ENCODE peak calls at places on chromosomes 16 and 17, in seven cellular contexts. One of them, this sample, is unnamed.

GRCh38 chr16:19245326-19245925 is 40.1 kb upstream of the CLEC19A start:
- DNase-seq in OCI-LY7: no peak
- DNase-seq in PC-9: no peak
- DNase-seq in PC-3: no peak
- DNase-seq in neuronal stem cell: no peak
- DNase-seq in K562: no peak
- DNase-seq in mesenchymal stem cell: no peak
- DNase-seq in this sample: no peak

GRCh38 chr17:70271672-70272071 is 102.3 kb downstream of the KCNJ2 start:
- DNase-seq in mesenchymal stem cell: no peak
- DNase-seq in K562: no peak
- DNase-seq in OCI-LY7: no peak
- DNase-seq in PC-3: peak
- DNase-seq in neuronal stem cell: no peak
- DNase-seq in PC-9: no peak
- DNase-seq in this sample: no peak

GRCh38 chr16:685967-686366 is 1.8 kb upstream of the JMJD8 start:
- DNase-seq in OCI-LY7: no peak
- DNase-seq in K562: no peak
- DNase-seq in PC-9: peak
- DNase-seq in mesenchymal stem cell: peak
- DNase-seq in neuronal stem cell: no peak
- DNase-seq in PC-3: peak
- DNase-seq in this sample: peak

GRCh38 chr16:9318764-9319163 is 227.3 kb downstream of the HAPSTR1 start:
- DNase-seq in K562: peak
- DNase-seq in PC-9: no peak
- DNase-seq in mesenchymal stem cell: no peak
- DNase-seq in OCI-LY7: peak
- DNase-seq in PC-3: no peak
- DNase-seq in neuronal stem cell: no peak
- DNase-seq in this sample: no peak

GRCh38 chr16:66495440-66495839 is 54.5 kb downstream of the TK2 start:
- DNase-seq in PC-3: no peak
- DNase-seq in neuronal stem cell: no peak
- DNase-seq in OCI-LY7: no peak
- DNase-seq in mesenchymal stem cell: no peak
- DNase-seq in K562: no peak
- DNase-seq in PC-9: no peak
- DNase-seq in this sample: no peak

GRCh38 chr17:19002191-19002590 is 2.4 kb downstream of the FAM83G start:
- DNase-seq in PC-3: no peak
- DNase-seq in K562: no peak
- DNase-seq in OCI-LY7: no peak
- DNase-seq in neuronal stem cell: no peak
- DNase-seq in PC-9: no peak
- DNase-seq in mesenchymal stem cell: no peak
- DNase-seq in this sample: no peak

GRCh38 chr17:28579526-28579925 is 2.8 kb upstream of the ALDOC start:
- DNase-seq in K562: no peak
- DNase-seq in neuronal stem cell: no peak
- DNase-seq in PC-9: no peak
- DNase-seq in mesenchymal stem cell: no peak
- DNase-seq in OCI-LY7: no peak
- DNase-seq in PC-3: no peak
- DNase-seq in this sample: no peak

GRCh38 chr16:87834668-87835473 is 34.4 kb downstream of the SLC7A5 start:
- DNase-seq in neuronal stem cell: no peak
- DNase-seq in OCI-LY7: no peak
- DNase-seq in K562: no peak
- DNase-seq in PC-9: peak
- DNase-seq in mesenchymal stem cell: no peak
- DNase-seq in PC-3: no peak
- DNase-seq in this sample: peak

GRCh38 chr17:76562734-76563148 is 22.9 kb downstream of the PRCD start:
- DNase-seq in PC-9: no peak
- DNase-seq in PC-3: peak
- DNase-seq in OCI-LY7: no peak
- DNase-seq in mesenchymal stem cell: peak
- DNase-seq in K562: peak
- DNase-seq in neuronal stem cell: no peak
- DNase-seq in this sample: peak

GRCh38 chr17:47736501-47737211 is 3.6 kb downstream of the TBX21 start:
- DNase-seq in mesenchymal stem cell: no peak
- DNase-seq in K562: no peak
- DNase-seq in PC-9: no peak
- DNase-seq in neuronal stem cell: no peak
- DNase-seq in OCI-LY7: no peak
- DNase-seq in PC-3: no peak
- DNase-seq in this sample: no peak

GRCh38 chr16:83113317-83113716 is 486.5 kb downstream of the CDH13 start:
- DNase-seq in PC-3: no peak
- DNase-seq in K562: no peak
- DNase-seq in mesenchymal stem cell: no peak
- DNase-seq in PC-9: no peak
- DNase-seq in OCI-LY7: peak
- DNase-seq in neuronal stem cell: peak
- DNase-seq in this sample: peak

GRCh38 chr17:36593651-36594316 is 2.1 kb downstream of the DHRS11 start:
- DNase-seq in mesenchymal stem cell: no peak
- DNase-seq in neuronal stem cell: no peak
- DNase-seq in OCI-LY7: no peak
- DNase-seq in K562: no peak
- DNase-seq in PC-9: peak
- DNase-seq in PC-3: peak
- DNase-seq in this sample: peak

GRCh38 chr17:29158515-29159275 is 21.5 kb downstream of the MYO18A start:
- DNase-seq in OCI-LY7: no peak
- DNase-seq in neuronal stem cell: no peak
- DNase-seq in K562: no peak
- DNase-seq in PC-3: no peak
- DNase-seq in mesenchymal stem cell: peak
- DNase-seq in PC-9: peak
- DNase-seq in this sample: peak

GRCh38 chr17:79572136-79572915 is 38.5 kb downstream of the RBFOX3 start:
- DNase-seq in K562: no peak
- DNase-seq in PC-3: no peak
- DNase-seq in mesenchymal stem cell: no peak
- DNase-seq in OCI-LY7: no peak
- DNase-seq in neuronal stem cell: no peak
- DNase-seq in PC-9: no peak
- DNase-seq in this sample: no peak

GRCh38 chr17:57666946-57667345 is 78.2 kb downstream of the CCDC182 start:
- DNase-seq in mesenchymal stem cell: no peak
- DNase-seq in PC-3: no peak
- DNase-seq in K562: no peak
- DNase-seq in neuronal stem cell: no peak
- DNase-seq in PC-9: no peak
- DNase-seq in OCI-LY7: no peak
- DNase-seq in this sample: no peak

GRCh38 chr17:27475070-27475673 is 18.9 kb downstream of the KSR1 start:
- DNase-seq in K562: no peak
- DNase-seq in PC-3: no peak
- DNase-seq in OCI-LY7: no peak
- DNase-seq in PC-9: no peak
- DNase-seq in neuronal stem cell: no peak
- DNase-seq in mesenchymal stem cell: no peak
- DNase-seq in this sample: no peak

GRCh38 chr17:61065263-61065773 is 334.3 kb upstream of the TBX2 start:
- DNase-seq in neuronal stem cell: no peak
- DNase-seq in PC-9: no peak
- DNase-seq in OCI-LY7: no peak
- DNase-seq in PC-3: no peak
- DNase-seq in K562: no peak
- DNase-seq in mesenchymal stem cell: peak
- DNase-seq in this sample: peak

GRCh38 chr17:69547947-69548346 is 133.4 kb downstream of the MAP2K6 start:
- DNase-seq in neuronal stem cell: no peak
- DNase-seq in PC-9: no peak
- DNase-seq in mesenchymal stem cell: no peak
- DNase-seq in K562: no peak
- DNase-seq in OCI-LY7: no peak
- DNase-seq in PC-3: no peak
- DNase-seq in this sample: no peak

GRCh38 chr16:31183432-31184428 is 3.8 kb downstream of the FUS start:
- DNase-seq in K562: no peak
- DNase-seq in neuronal stem cell: no peak
- DNase-seq in PC-3: no peak
- DNase-seq in PC-9: no peak
- DNase-seq in mesenchymal stem cell: peak
- DNase-seq in OCI-LY7: no peak
- DNase-seq in this sample: no peak

GRCh38 chr17:78706271-78706915 is 75.7 kb downstream of the CYTH1 start:
- DNase-seq in mesenchymal stem cell: no peak
- DNase-seq in PC-3: peak
- DNase-seq in PC-9: peak
- DNase-seq in K562: no peak
- DNase-seq in neuronal stem cell: no peak
- DNase-seq in OCI-LY7: peak
- DNase-seq in this sample: peak

GRCh38 chr16:1546430-1546829 is 13.0 kb downstream of the TMEM204 start:
- DNase-seq in OCI-LY7: no peak
- DNase-seq in neuronal stem cell: no peak
- DNase-seq in PC-3: no peak
- DNase-seq in mesenchymal stem cell: no peak
- DNase-seq in K562: no peak
- DNase-seq in PC-9: no peak
- DNase-seq in this sample: no peak

GRCh38 chr16:4846503-4846900 is 586 bp downstream of the GLYR1 start:
- DNase-seq in mesenchymal stem cell: peak
- DNase-seq in PC-9: peak
- DNase-seq in PC-3: peak
- DNase-seq in OCI-LY7: peak
- DNase-seq in neuronal stem cell: no peak
- DNase-seq in K562: peak
- DNase-seq in this sample: peak

GRCh38 chr16:15434425-15435215 is at the start of gene BMERB1:
- DNase-seq in OCI-LY7: no peak
- DNase-seq in PC-3: peak
- DNase-seq in neuronal stem cell: peak
- DNase-seq in K562: no peak
- DNase-seq in mesenchymal stem cell: peak
- DNase-seq in PC-9: peak
- DNase-seq in this sample: peak

GRCh38 chr17:606501-607243 is 108.0 kb downstream of the VPS53 start:
- DNase-seq in K562: no peak
- DNase-seq in neuronal stem cell: no peak
- DNase-seq in OCI-LY7: no peak
- DNase-seq in mesenchymal stem cell: peak
- DNase-seq in PC-3: no peak
- DNase-seq in PC-9: no peak
- DNase-seq in this sample: peak

GRCh38 chr17:40540448-40540847 is 24.8 kb downstream of the CCR7 start:
- DNase-seq in mesenchymal stem cell: no peak
- DNase-seq in PC-3: no peak
- DNase-seq in K562: no peak
- DNase-seq in PC-9: no peak
- DNase-seq in neuronal stem cell: no peak
- DNase-seq in OCI-LY7: no peak
- DNase-seq in this sample: no peak

GRCh38 chr17:74830861-74831260 is 28.8 kb downstream of the GRIN2C start:
- DNase-seq in OCI-LY7: no peak
- DNase-seq in mesenchymal stem cell: no peak
- DNase-seq in PC-3: no peak
- DNase-seq in neuronal stem cell: no peak
- DNase-seq in K562: no peak
- DNase-seq in PC-9: no peak
- DNase-seq in this sample: no peak

GRCh38 chr17:66684716-66685115 is 150.2 kb upstream of the CACNG5 start:
- DNase-seq in OCI-LY7: no peak
- DNase-seq in PC-9: no peak
- DNase-seq in K562: no peak
- DNase-seq in PC-3: no peak
- DNase-seq in neuronal stem cell: no peak
- DNase-seq in mesenchymal stem cell: no peak
- DNase-seq in this sample: no peak
- H2AFZ ChIP-seq in OCI-LY7: no peak
- H2AFZ ChIP-seq in PC-9: no peak
- H2AFZ ChIP-seq in K562: no peak
- H2AFZ ChIP-seq in PC-3: no peak
- H2AFZ ChIP-seq in neuronal stem cell: no peak
- H2AFZ ChIP-seq in mesenchymal stem cell: no peak
- H2AFZ ChIP-seq in this sample: no peak

GRCh38 chr17:17835415-17836249 is 1.2 kb downstream of the SREBF1 start:
- DNase-seq in K562: no peak
- DNase-seq in OCI-LY7: peak
- DNase-seq in PC-9: no peak
- DNase-seq in PC-3: no peak
- DNase-seq in mesenchymal stem cell: no peak
- DNase-seq in neuronal stem cell: no peak
- DNase-seq in this sample: no peak
- H2AFZ ChIP-seq in K562: peak
- H2AFZ ChIP-seq in OCI-LY7: no peak
- H2AFZ ChIP-seq in PC-9: no peak
- H2AFZ ChIP-seq in PC-3: peak
- H2AFZ ChIP-seq in mesenchymal stem cell: no peak
- H2AFZ ChIP-seq in neuronal stem cell: peak
- H2AFZ ChIP-seq in this sample: no peak

GRCh38 chr16:80752563-80752962 is 51.8 kb downstream of the CDYL2 start:
- DNase-seq in mesenchymal stem cell: no peak
- DNase-seq in K562: no peak
- DNase-seq in OCI-LY7: no peak
- DNase-seq in PC-9: no peak
- DNase-seq in neuronal stem cell: no peak
- DNase-seq in PC-3: no peak
- DNase-seq in this sample: no peak

GRCh38 chr16:80754479-80754878 is 49.9 kb downstream of the CDYL2 start:
- DNase-seq in PC-9: no peak
- DNase-seq in K562: peak
- DNase-seq in mesenchymal stem cell: no peak
- DNase-seq in PC-3: no peak
- DNase-seq in OCI-LY7: no peak
- DNase-seq in neuronal stem cell: no peak
- DNase-seq in this sample: no peak

GRCh38 chr16:80746231-80746630 is 58.2 kb downstream of the CDYL2 start:
- DNase-seq in mesenchymal stem cell: no peak
- DNase-seq in neuronal stem cell: no peak
- DNase-seq in PC-9: no peak
- DNase-seq in PC-3: no peak
- DNase-seq in K562: no peak
- DNase-seq in OCI-LY7: no peak
- DNase-seq in this sample: no peak

DNA sequence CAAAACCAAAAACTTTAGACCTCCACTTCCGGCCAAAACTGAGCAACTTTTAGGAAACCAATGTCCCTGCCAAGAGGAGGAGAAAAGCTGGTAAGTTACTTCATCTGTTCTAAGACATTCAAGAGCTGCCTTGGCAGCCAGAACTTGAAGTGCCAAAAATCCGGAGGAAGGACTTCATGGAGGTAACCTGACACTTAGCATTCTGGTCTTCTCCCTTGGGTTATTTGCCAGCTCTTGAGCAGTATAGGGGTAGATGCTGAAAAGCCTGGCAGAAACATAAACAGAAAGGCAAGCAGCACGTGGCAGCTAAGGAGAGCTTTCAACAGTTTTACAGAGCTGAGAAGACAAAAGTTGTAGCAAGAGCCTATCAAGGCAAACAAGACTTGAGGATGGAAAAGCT is 53.2 kb downstream of the CDYL2 start:
- DNase-seq in OCI-LY7: no peak
- DNase-seq in mesenchymal stem cell: no peak
- DNase-seq in neuronal stem cell: no peak
- DNase-seq in K562: no peak
- DNase-seq in PC-3: peak
- DNase-seq in PC-9: no peak
- DNase-seq in this sample: peak
- H2AFZ ChIP-seq in OCI-LY7: no peak
- H2AFZ ChIP-seq in mesenchymal stem cell: no peak
- H2AFZ ChIP-seq in neuronal stem cell: no peak
- H2AFZ ChIP-seq in K562: no peak
- H2AFZ ChIP-seq in PC-3: no peak
- H2AFZ ChIP-seq in PC-9: no peak
- H2AFZ ChIP-seq in this sample: no peak

GRCh38 chr17:50634915-50635719 is 436 bp downstream of the ABCC3 start:
- DNase-seq in OCI-LY7: no peak
- DNase-seq in PC-9: no peak
- DNase-seq in PC-3: peak
- DNase-seq in neuronal stem cell: no peak
- DNase-seq in K562: no peak
- DNase-seq in mesenchymal stem cell: no peak
- DNase-seq in this sample: no peak
- H2AFZ ChIP-seq in OCI-LY7: no peak
- H2AFZ ChIP-seq in PC-9: peak
- H2AFZ ChIP-seq in PC-3: peak
- H2AFZ ChIP-seq in neuronal stem cell: peak
- H2AFZ ChIP-seq in K562: no peak
- H2AFZ ChIP-seq in mesenchymal stem cell: no peak
- H2AFZ ChIP-seq in this sample: no peak